ENCODE peak calls at places on chromosomes 1 and 21, in five cellular contexts. D is mucosa of descending colon, M is endothelial cell, J is cardiac muscle cell, B is astrocyte. O is an unnamed sample.

GRCh38 chr1:14853518-14853917 is 255.0 kb downstream of the KAZN start:
- DNase-seq in D (no peak), M (no peak), J (no peak), B (no peak), O (no peak)

GRCh38 chr21:17903929-17904639 is 84.9 kb upstream of the C21orf91 start:
- DNase-seq in D (no peak), M (no peak), J (peak), B (peak), O (no peak)

GRCh38 chr1:58925247-58925646 is 141.4 kb upstream of the JUN start:
- DNase-seq in D (no peak), M (no peak), J (no peak), B (no peak), O (no peak)

GRCh38 chr1:234658143-234658542 is 48.2 kb upstream of the IRF2BP2 start:
- DNase-seq in D (no peak), M (no peak), J (peak), B (peak), O (peak)

GRCh38 chr1:167679714-167680113 is 42.1 kb upstream of the MPZL1 start:
- DNase-seq in D (no peak), M (no peak), J (no peak), B (no peak), O (no peak)

GRCh38 chr1:117795190-117795589 is 134.2 kb downstream of the GDAP2 start:
- DNase-seq in D (no peak), M (no peak), J (peak), B (peak), O (peak)

GRCh38 chr1:44030606-44031050 is 634 bp downstream of the SLC6A9 start:
- DNase-seq in D (no peak), M (peak), J (peak), B (peak), O (no peak)

GRCh38 chr1:70866522-70867256 is 180.9 kb downstream of the PTGER3 start:
- DNase-seq in D (no peak), M (no peak), J (no peak), B (no peak), O (no peak)

GRCh38 chr1:184775329-184775728 is 20.7 kb upstream of the EDEM3 start:
- DNase-seq in D (no peak), M (no peak), J (no peak), B (no peak), O (no peak)

GRCh38 chr1:56424744-56425493 is 154.4 kb downstream of the PLPP3 start:
- DNase-seq in D (no peak), M (no peak), J (peak), B (peak), O (no peak)

GRCh38 chr1:8061210-8061609 is 35.1 kb upstream of the ERRFI1 start:
- DNase-seq in D (no peak), M (no peak), J (peak), B (peak), O (peak)

GRCh38 chr21:35737899-35738341 is 322.4 kb downstream of the SETD4 start:
- DNase-seq in D (peak), M (no peak), J (peak), B (peak), O (peak)

GRCh38 chr1:183278736-183279591 is 92.9 kb downstream of the LAMC2 start:
- DNase-seq in D (no peak), M (no peak), J (peak), B (peak), O (peak)

GRCh38 chr1:37763791-37764741 is 854 bp downstream of the EPHA10 start:
- DNase-seq in D (no peak), M (peak), J (peak), B (peak), O (no peak)

GRCh38 chr1:87869563-87869962 is 540.9 kb downstream of the LMO4 start:
- DNase-seq in D (no peak), M (no peak), J (peak), B (peak), O (peak)

GRCh38 chr1:202505356-202505755 is 156.9 kb downstream of the PPP1R12B start:
- DNase-seq in D (no peak), M (no peak), J (peak), B (peak), O (peak)

GRCh38 chr21:32351428-32351827 is 41.4 kb downstream of the URB1 start:
- DNase-seq in D (no peak), M (no peak), J (no peak), B (no peak), O (no peak)

GRCh38 chr1:203480084-203480483 is 4.5 kb downstream of the PRELP start:
- DNase-seq in D (no peak), M (no peak), J (peak), B (peak), O (peak)

GRCh38 chr21:36005018-36005417 is 55.3 kb downstream of the SETD4 start:
- DNase-seq in D (no peak), M (no peak), J (no peak), B (no peak), O (peak)

GRCh38 chr1:219812491-219813221 is 115.7 kb downstream of the SLC30A10 start:
- DNase-seq in D (no peak), M (peak), J (peak), B (peak), O (peak)

GRCh38 chr1:119784127-119784781 is 15.5 kb upstream of the HMGCS2 start:
- DNase-seq in D (peak), M (no peak), J (peak), B (no peak), O (peak)

GRCh38 chr1:167795810-167796740 is 74.3 kb downstream of the MPZL1 start:
- DNase-seq in D (no peak), M (peak), J (peak), B (peak), O (no peak)

GRCh38 chr1:94143173-94143808 is 22.3 kb upstream of the ABCA4 start:
- DNase-seq in D (no peak), M (no peak), J (no peak), B (no peak), O (no peak)

GRCh38 chr21:26846036-26846931 is 1.1 kb upstream of the ADAMTS1 start:
- DNase-seq in D (peak), M (peak), J (peak), B (peak), O (no peak)

GRCh38 chr1:46218443-46218842 is 15.3 kb downstream of the LURAP1 start:
- DNase-seq in D (no peak), M (no peak), J (no peak), B (no peak), O (no peak)

GRCh38 chr21:34498623-34499022 is 13.4 kb downstream of the KCNE1 start:
- DNase-seq in D (no peak), M (no peak), J (peak), B (no peak), O (no peak)

GRCh38 chr1:47758341-47759237 is 238.6 kb downstream of the TRABD2B start:
- DNase-seq in D (no peak), M (no peak), J (peak), B (no peak), O (no peak)

GRCh38 chr1:84141177-84142003 is 2.7 kb upstream of the PRKACB start:
- DNase-seq in D (no peak), M (no peak), J (peak), B (no peak), O (no peak)
- TF ChIP-seq CTCF in D (no peak), M (no peak), J (peak), B (peak), O (peak)

GRCh38 chr1:83918688-83919285 is 80.1 kb downstream of the TTLL7 start:
- DNase-seq in D (no peak), M (no peak), J (no peak), B (no peak), O (no peak)

GRCh38 chr1:83919872-83920271 is 79.1 kb downstream of the TTLL7 start:
- DNase-seq in D (no peak), M (no peak), J (no peak), B (no peak), O (no peak)

GRCh38 chr1:83922431-83922830 is 76.5 kb downstream of the TTLL7 start:
- DNase-seq in D (no peak), M (no peak), J (no peak), B (no peak), O (no peak)

GRCh38 chr1:83920320-83920719 is 78.6 kb downstream of the TTLL7 start:
- DNase-seq in D (no peak), M (no peak), J (no peak), B (peak), O (no peak)

GRCh38 chr1:83917961-83918360 is 81.0 kb downstream of the TTLL7 start:
- DNase-seq in D (no peak), M (no peak), J (no peak), B (no peak), O (no peak)
- TF ChIP-seq CTCF in D (no peak), M (no peak), J (no peak), B (no peak), O (no peak)

DNA sequence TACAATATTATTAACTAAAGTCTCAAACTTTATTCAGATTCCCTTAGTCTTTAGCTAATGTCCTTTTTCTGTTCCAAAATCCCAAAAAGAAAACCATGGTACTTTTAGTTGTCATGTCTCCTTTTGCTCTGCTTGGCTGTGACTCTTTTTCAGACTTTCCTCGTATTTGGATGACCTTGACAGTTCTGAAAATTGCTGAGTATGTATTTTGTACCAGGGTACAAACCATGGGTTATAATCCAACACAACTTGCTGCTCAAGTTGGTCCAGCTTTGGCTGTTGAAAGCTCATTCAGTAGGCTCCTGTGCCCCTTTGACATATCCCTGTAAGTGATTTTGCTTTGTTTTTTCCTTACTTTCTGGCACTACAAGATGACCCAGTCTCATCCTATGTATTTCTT is 51.7 kb downstream of the PALMD start:
- DNase-seq in D (no peak), M (no peak), J (no peak), B (no peak), O (no peak)
- TF ChIP-seq CTCF in D (no peak), M (no peak), J (no peak), B (no peak), O (no peak)

GRCh38 chr1:109603229-109603628 is 16.2 kb downstream of the GNAT2 start:
- DNase-seq in D (no peak), M (no peak), J (no peak), B (no peak), O (no peak)
- TF ChIP-seq CTCF in D (no peak), M (no peak), J (no peak), B (no peak), O (no peak)

GRCh38 chr1:173476197-173476663 is 905 bp upstream of the PRDX6 start:
- DNase-seq in D (no peak), M (no peak), J (no peak), B (no peak), O (no peak)

GRCh38 chr1:173478099-173478555 is 992 bp downstream of the PRDX6 start:
- DNase-seq in D (no peak), M (peak), J (peak), B (peak), O (peak)

GRCh38 chr1:173475564-173476196 is 1.5 kb upstream of the PRDX6 start:
- DNase-seq in D (no peak), M (no peak), J (peak), B (peak), O (no peak)

GRCh38 chr1:173477286-173478098 is at the start of gene PRDX6:
- DNase-seq in D (peak), M (peak), J (peak), B (peak), O (no peak)

GRCh38 chr1:173476664-173477285 is 360 bp upstream of the PRDX6 start:
- DNase-seq in D (peak), M (peak), J (peak), B (peak), O (peak)
- TF ChIP-seq CTCF in D (no peak), M (no peak), J (no peak), B (no peak), O (no peak)

DNA sequence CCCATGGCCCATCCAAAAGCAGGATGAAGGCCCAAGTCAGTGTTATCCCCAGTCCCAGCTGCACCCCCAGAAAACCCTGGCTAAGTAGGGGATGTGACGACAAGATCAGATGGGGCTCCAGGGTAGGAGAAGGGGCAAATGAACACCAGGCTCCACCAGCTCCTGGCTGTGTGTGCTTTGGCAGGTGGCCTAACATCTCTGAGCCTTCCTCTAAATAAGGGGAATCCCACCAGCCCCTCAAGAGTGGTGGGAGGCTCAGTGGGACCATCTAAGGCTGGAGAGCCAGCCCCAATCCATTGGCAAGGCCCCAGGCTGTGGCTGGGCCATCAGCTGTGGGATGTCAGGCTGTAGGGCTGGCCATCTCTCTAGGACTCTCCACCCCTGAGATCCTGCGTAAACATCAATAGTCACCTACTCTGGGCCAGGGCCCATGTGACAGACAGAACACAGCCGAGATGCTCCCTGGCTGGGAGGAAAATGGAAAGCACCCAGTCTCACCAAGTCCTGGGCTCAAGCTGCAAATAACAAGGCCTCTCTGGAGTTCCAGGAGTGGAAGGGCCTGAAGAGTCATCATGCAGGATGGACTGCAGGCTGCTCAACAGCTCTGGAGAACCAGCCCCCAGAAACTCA is 7.5 kb downstream of the SDC3 start:
- DNase-seq in D (no peak), M (no peak), J (no peak), B (no peak), O (no peak)
- TF ChIP-seq CTCF in D (no peak), M (no peak), J (no peak), B (no peak), O (no peak)